ENCODE peak calls at places on chromosomes 3 and 15, in seven cellular contexts. F, Q, C, J, L, M and T are unnamed samples.

GRCh38 chr3:123421353-123422174 is 27.3 kb downstream of the ADCY5 start:
- DNase-seq in F (peak; percentile 14), Q (no peak), C (no peak), J (no peak), L (no peak), M (no peak), T (no peak)

GRCh38 chr3:69791919-69792399 is 52.7 kb downstream of the MITF start:
- DNase-seq in F (peak; percentile 27), Q (no peak), C (no peak), J (no peak), L (no peak), M (no peak), T (no peak)

GRCh38 chr3:193598202-193598601 is 5.2 kb downstream of the OPA1 start:
- DNase-seq in F (no peak), Q (no peak), C (no peak), J (no peak), L (no peak), M (no peak), T (no peak)

GRCh38 chr3:170180107-170180951 is 1.2 kb downstream of the PHC3 start:
- DNase-seq in F (peak; percentile 7), Q (no peak), C (no peak), J (peak; percentile 41), L (no peak), M (peak; percentile 53), T (no peak)

GRCh38 chr15:78358114-78358513 is 18.0 kb downstream of the CRABP1 start:
- DNase-seq in F (peak; percentile 4), Q (no peak), C (no peak), J (no peak), L (no peak), M (no peak), T (no peak)

GRCh38 chr15:84598250-84598649 is 2.6 kb upstream of the ZSCAN2 start:
- DNase-seq in F (no peak), Q (no peak), C (no peak), J (peak; percentile 81), L (peak; percentile 8), M (no peak), T (no peak)

GRCh38 chr3:13379191-13379830 is 40.8 kb downstream of the NUP210 start:
- DNase-seq in F (peak; percentile 79), Q (no peak), C (peak; percentile 29), J (no peak), L (no peak), M (no peak), T (no peak)

GRCh38 chr3:112136959-112137693 is 4.1 kb upstream of the GCSAM start:
- DNase-seq in F (no peak), Q (peak; percentile 39), C (no peak), J (peak; percentile 87), L (no peak), M (no peak), T (peak; percentile 51)

GRCh38 chr3:6921041-6921440 is 60.1 kb downstream of the GRM7 start:
- DNase-seq in F (peak; percentile 83), Q (no peak), C (no peak), J (no peak), L (no peak), M (no peak), T (no peak)

GRCh38 chr3:149450281-149450680 is 24.2 kb upstream of the TM4SF4 start:
- DNase-seq in F (no peak), Q (no peak), C (no peak), J (no peak), L (no peak), M (no peak), T (no peak)

GRCh38 chr15:90178468-90179435 is 22.4 kb upstream of the SEMA4B start:
- DNase-seq in F (no peak), Q (no peak), C (no peak), J (no peak), L (no peak), M (no peak), T (no peak)

GRCh38 chr3:133468251-133468721 is 68.4 kb downstream of the BFSP2 start:
- DNase-seq in F (no peak), Q (no peak), C (no peak), J (no peak), L (no peak), M (no peak), T (no peak)

GRCh38 chr15:64067564-64068030 is 21.3 kb upstream of the DAPK2 start:
- DNase-seq in F (no peak), Q (no peak), C (peak; percentile 59), J (peak; percentile 81), L (peak; percentile 63), M (peak; percentile 58), T (peak; percentile 77)

GRCh38 chr3:9298236-9298635 is 48.8 kb upstream of the SRGAP3 start:
- DNase-seq in F (peak; percentile 28), Q (no peak), C (no peak), J (no peak), L (no peak), M (no peak), T (no peak)

GRCh38 chr3:166420071-166420470 is 582.8 kb upstream of the BCHE start:
- DNase-seq in F (no peak), Q (no peak), C (no peak), J (no peak), L (no peak), M (no peak), T (no peak)

GRCh38 chr3:141050913-141051632 is at the start of gene SPSB4:
- DNase-seq in F (peak; percentile 49), Q (no peak), C (peak; percentile 47), J (no peak), L (no peak), M (peak; percentile 60), T (peak; percentile 72)

GRCh38 chr15:73997986-73998385 is 3.5 kb downstream of the PML start:
- DNase-seq in F (no peak), Q (no peak), C (no peak), J (no peak), L (no peak), M (no peak), T (no peak)

GRCh38 chr15:31331389-31331788 is 4.8 kb downstream of the KLF13 start:
- DNase-seq in F (no peak), Q (no peak), C (no peak), J (no peak), L (no peak), M (peak; percentile 46), T (no peak)

GRCh38 chr3:17670749-17671148 is 71.7 kb downstream of the TBC1D5 start:
- DNase-seq in F (no peak), Q (no peak), C (no peak), J (no peak), L (no peak), M (no peak), T (no peak)

DNA sequence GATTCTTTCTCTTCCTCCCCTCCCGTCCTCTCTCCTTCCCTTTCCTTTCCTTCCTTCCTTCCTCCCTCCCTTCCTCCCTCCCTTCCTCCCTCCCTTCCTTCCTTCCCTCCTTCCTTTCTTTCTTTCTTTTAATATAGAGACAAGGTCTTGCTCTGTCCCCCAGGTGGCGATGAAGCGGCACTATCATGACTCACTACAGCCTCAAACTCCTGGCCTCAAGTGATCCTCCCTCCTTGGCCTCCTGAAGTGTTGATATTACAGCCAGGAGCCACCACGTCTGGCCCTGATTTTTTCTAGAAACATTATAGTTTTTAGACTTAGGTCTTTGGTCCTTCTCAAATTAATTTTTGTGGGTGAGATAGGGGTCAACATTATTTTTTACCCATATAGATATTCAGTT is 15.5 kb downstream of the GRM2 start:
- DNase-seq in F (no peak), Q (no peak), C (no peak), J (peak; percentile 26), L (no peak), M (no peak), T (no peak)
- TF ChIP-seq CTCF in F (no peak), Q (peak; percentile 26), C (no peak), J (peak; percentile 56), L (no peak), M (no peak), T (no peak)

GRCh38 chr3:191440532-191440931 is 20.4 kb upstream of the PYDC2 start:
- DNase-seq in F (no peak), Q (no peak), C (no peak), J (no peak), L (no peak), M (no peak), T (no peak)

GRCh38 chr3:191441687-191442086 is 19.3 kb upstream of the PYDC2 start:
- DNase-seq in F (no peak), Q (no peak), C (no peak), J (no peak), L (no peak), M (no peak), T (no peak)

GRCh38 chr3:191444569-191444968 is 16.4 kb upstream of the PYDC2 start:
- DNase-seq in F (no peak), Q (no peak), C (no peak), J (no peak), L (no peak), M (no peak), T (no peak)
- TF ChIP-seq CTCF in F (no peak), Q (no peak), C (no peak), J (no peak), L (no peak), M (no peak), T (no peak)

DNA sequence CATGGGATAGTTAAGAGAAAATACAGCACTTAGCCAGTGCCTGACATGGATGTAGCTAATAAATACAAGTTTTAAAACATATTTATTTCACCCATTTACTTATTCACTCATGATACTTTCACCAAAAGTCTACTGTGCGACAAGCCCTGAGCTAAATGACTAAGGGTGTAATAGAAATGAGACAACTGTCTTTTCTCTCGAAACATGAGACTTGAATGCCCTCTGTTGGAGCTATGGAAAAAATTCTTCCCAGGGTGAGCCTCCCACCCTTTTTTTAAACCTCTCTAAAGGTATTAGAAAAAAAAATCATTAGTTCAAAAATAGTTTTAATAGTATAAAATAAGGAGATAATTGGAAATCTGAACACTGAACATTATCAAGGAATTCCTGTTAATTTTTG is 24.3 kb upstream of the RPL14 start:
- DNase-seq in F (no peak), Q (no peak), C (no peak), J (no peak), L (no peak), M (no peak), T (no peak)
- TF ChIP-seq CTCF in F (no peak), Q (no peak), C (no peak), J (no peak), L (no peak), M (no peak), T (no peak)

GRCh38 chr3:139204756-139205155 is 139.1 kb upstream of the MRPS22 start:
- DNase-seq in F (no peak), Q (no peak), C (no peak), J (no peak), L (no peak), M (no peak), T (no peak)

GRCh38 chr3:139202959-139203349 is 140.9 kb upstream of the MRPS22 start:
- DNase-seq in F (no peak), Q (no peak), C (no peak), J (no peak), L (no peak), M (no peak), T (no peak)

GRCh38 chr3:139202226-139202958 is 141.4 kb upstream of the MRPS22 start:
- DNase-seq in F (no peak), Q (peak; percentile 10), C (no peak), J (peak; percentile 1), L (no peak), M (peak; percentile 62), T (peak; percentile 52)

GRCh38 chr3:139201446-139202225 is 142.2 kb upstream of the MRPS22 start:
- DNase-seq in F (no peak), Q (no peak), C (no peak), J (no peak), L (no peak), M (no peak), T (no peak)

DNA sequence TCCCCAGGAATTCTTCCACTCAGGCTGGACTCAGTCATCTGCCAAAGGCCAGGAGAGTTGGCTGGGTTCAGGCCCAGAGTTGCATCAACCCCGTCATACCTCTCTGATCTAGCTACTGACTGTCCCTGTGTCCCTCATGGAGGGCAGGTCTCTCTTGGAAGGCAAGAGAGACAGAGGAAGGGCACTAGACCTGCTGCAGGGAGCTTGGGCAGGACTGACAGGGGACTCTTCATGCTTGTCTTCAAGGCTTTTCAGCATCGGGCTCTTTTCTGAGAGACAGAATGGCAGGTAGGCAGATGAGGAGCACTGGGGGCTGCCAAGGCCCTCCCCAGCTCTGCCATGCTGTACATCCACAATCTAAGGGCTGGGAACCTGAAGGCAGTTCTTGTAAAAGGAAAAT is 140.1 kb upstream of the MRPS22 start:
- DNase-seq in F (no peak), Q (no peak), C (no peak), J (no peak), L (no peak), M (no peak), T (no peak)
- TF ChIP-seq CTCF in F (no peak), Q (no peak), C (no peak), J (no peak), L (no peak), M (no peak), T (no peak)